ENCODE peak calls at places on chromosomes 3 and 15, in eight cellular contexts. W, G, P, F, X, K, O and R are unnamed samples.

GRCh38 chr15:66682865-66683264 is 19.2 kb upstream of the SMAD6 start:
- DNase-seq in W (no peak), G (no peak), P (no peak), F (no peak), X (no peak), K (no peak), O (no peak), R (no peak)

GRCh38 chr3:175307642-175308041 is 448.5 kb downstream of the NAALADL2 start:
- DNase-seq in W (no peak), G (no peak), P (no peak), F (no peak), X (no peak), K (no peak), O (no peak), R (no peak)

GRCh38 chr3:154885016-154885415 is 195.1 kb upstream of the MME start:
- DNase-seq in W (no peak), G (no peak), P (no peak), F (no peak), X (no peak), K (no peak), O (no peak), R (no peak)

GRCh38 chr3:37907906-37908305 is 46.2 kb downstream of the CTDSPL start:
- DNase-seq in W (no peak), G (no peak), P (no peak), F (no peak), X (no peak), K (peak), O (no peak), R (no peak)

GRCh38 chr15:94205366-94205765 is 26.0 kb upstream of the MCTP2 start:
- DNase-seq in W (no peak), G (no peak), P (no peak), F (no peak), X (no peak), K (no peak), O (no peak), R (no peak)

GRCh38 chr3:87082806-87083440 is 92.0 kb upstream of the VGLL3 start:
- DNase-seq in W (peak), G (no peak), P (no peak), F (no peak), X (no peak), K (peak), O (peak), R (no peak)

GRCh38 chr15:66655511-66655910 is 46.5 kb upstream of the SMAD6 start:
- DNase-seq in W (no peak), G (no peak), P (no peak), F (no peak), X (no peak), K (no peak), O (no peak), R (no peak)

GRCh38 chr3:150765949-150766720 is 3.2 kb upstream of the SIAH2 start:
- DNase-seq in W (no peak), G (no peak), P (no peak), F (no peak), X (no peak), K (peak), O (no peak), R (no peak)

GRCh38 chr15:78343431-78343830 is 3.3 kb downstream of the CRABP1 start:
- DNase-seq in W (no peak), G (no peak), P (no peak), F (no peak), X (peak), K (no peak), O (no peak), R (no peak)

GRCh38 chr15:81221449-81221848 is 24.8 kb downstream of the IL16 start:
- DNase-seq in W (no peak), G (no peak), P (no peak), F (no peak), X (no peak), K (no peak), O (no peak), R (no peak)

GRCh38 chr3:99084825-99085224 is 183.3 kb upstream of the DCBLD2 start:
- DNase-seq in W (no peak), G (no peak), P (no peak), F (no peak), X (no peak), K (no peak), O (no peak), R (no peak)

GRCh38 chr3:138397983-138398382 is 36.4 kb upstream of the ESYT3 start:
- DNase-seq in W (no peak), G (no peak), P (no peak), F (no peak), X (no peak), K (no peak), O (no peak), R (no peak)

GRCh38 chr3:48428863-48429415 is 947 bp downstream of the PLXNB1 start:
- DNase-seq in W (peak), G (no peak), P (no peak), F (no peak), X (peak), K (no peak), O (peak), R (no peak)

GRCh38 chr3:189229421-189229820 is 57.6 kb downstream of the TPRG1 start:
- DNase-seq in W (no peak), G (no peak), P (no peak), F (no peak), X (no peak), K (no peak), O (no peak), R (no peak)

GRCh38 chr3:47485812-47486211 is 10.1 kb upstream of the SCAP start:
- DNase-seq in W (no peak), G (no peak), P (no peak), F (no peak), X (no peak), K (no peak), O (no peak), R (no peak)

GRCh38 chr3:10957976-10958749 is 34.4 kb upstream of the SLC6A1 start:
- DNase-seq in W (no peak), G (no peak), P (no peak), F (no peak), X (no peak), K (no peak), O (no peak), R (no peak)

DNA sequence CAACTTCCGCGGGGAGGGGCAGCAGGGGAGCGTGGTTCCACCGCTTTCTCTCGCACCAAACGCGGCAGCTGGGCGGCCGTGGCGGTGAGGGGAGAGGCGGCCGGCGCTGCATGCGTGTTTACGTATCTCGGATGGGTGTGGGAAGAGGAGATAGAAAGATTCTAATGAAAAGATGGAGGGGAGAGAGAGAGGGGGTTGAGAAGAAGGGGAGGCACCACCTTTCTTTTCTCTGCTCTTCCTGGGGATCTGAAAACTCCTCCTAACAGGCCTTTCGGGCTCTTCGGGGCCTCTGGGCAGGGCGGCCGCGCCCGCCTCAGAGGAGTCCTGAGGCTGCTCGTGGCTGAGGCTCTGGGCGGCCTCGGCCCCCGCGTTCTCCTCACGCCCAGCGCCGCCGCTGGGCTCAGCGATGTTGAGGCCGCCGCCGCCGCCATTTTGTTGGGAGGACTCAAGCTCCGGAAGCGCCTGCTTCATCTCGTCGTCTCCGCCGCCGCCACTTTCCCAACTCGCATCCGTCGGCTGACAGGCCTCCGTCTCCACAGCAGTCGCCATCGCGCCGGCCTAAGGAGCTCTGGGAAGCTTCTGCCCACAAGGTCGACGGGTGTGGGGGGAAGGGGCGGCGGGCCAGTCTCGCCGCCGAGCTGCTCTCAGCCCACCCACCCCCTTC is 475 bp downstream of the TASOR start:
- DNase-seq in W (peak), G (peak), P (peak), F (peak), X (peak), K (peak), O (peak), R (peak)
- TF ChIP-seq CTCF in W (no peak), G (no peak), P (no peak), F (no peak), X (no peak), K (no peak), O (no peak), R (no peak)

GRCh38 chr3:42660898-42661297 is 7.4 kb downstream of the ZBTB47 start:
- DNase-seq in W (no peak), G (no peak), P (no peak), F (no peak), X (no peak), K (no peak), O (peak), R (no peak)
- TF ChIP-seq CTCF in W (no peak), G (no peak), P (no peak), F (no peak), X (no peak), K (peak), O (peak), R (no peak)

GRCh38 chr3:53858096-53858741 is 11.9 kb downstream of the IL17RB start:
- DNase-seq in W (no peak), G (no peak), P (no peak), F (no peak), X (no peak), K (no peak), O (no peak), R (no peak)
- TF ChIP-seq CTCF in W (no peak), G (no peak), P (no peak), F (no peak), X (no peak), K (no peak), O (no peak), R (no peak)

DNA sequence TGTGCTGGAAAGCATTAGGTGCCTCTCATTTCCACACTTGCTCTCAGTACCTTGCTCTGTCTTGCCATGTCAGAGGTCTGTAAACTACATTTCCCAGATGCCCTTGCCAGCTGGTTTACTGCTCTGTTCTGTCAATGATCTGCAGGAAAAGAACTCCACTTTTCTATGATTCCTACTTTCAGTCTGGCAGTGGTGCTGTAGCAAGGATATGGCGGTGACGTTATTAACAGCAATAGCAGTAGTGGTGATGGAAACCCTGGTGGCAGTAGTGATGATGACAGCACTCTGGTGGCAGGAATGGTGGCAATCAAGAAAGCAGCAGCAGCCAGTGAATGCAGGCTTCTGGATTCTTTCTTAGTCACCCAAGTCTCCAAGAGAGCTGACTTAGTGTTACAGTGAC is 665.2 kb downstream of the DIPK2A start:
- DNase-seq in W (no peak), G (no peak), P (no peak), F (no peak), X (no peak), K (no peak), O (peak), R (no peak)
- TF ChIP-seq CTCF in W (peak), G (no peak), P (no peak), F (no peak), X (no peak), K (no peak), O (peak), R (no peak)

GRCh38 chr15:31438601-31439265 is 112.1 kb downstream of the KLF13 start:
- DNase-seq in W (no peak), G (no peak), P (no peak), F (no peak), X (no peak), K (no peak), O (no peak), R (no peak)

GRCh38 chr15:31440754-31441298 is 114.2 kb downstream of the KLF13 start:
- DNase-seq in W (no peak), G (peak), P (peak), F (no peak), X (peak), K (no peak), O (no peak), R (no peak)

GRCh38 chr15:31437686-31438085 is 111.1 kb downstream of the KLF13 start:
- DNase-seq in W (no peak), G (no peak), P (peak), F (no peak), X (no peak), K (no peak), O (no peak), R (no peak)

GRCh38 chr15:31442203-31443090 is 115.8 kb downstream of the KLF13 start:
- DNase-seq in W (no peak), G (no peak), P (no peak), F (no peak), X (no peak), K (no peak), O (no peak), R (no peak)

DNA sequence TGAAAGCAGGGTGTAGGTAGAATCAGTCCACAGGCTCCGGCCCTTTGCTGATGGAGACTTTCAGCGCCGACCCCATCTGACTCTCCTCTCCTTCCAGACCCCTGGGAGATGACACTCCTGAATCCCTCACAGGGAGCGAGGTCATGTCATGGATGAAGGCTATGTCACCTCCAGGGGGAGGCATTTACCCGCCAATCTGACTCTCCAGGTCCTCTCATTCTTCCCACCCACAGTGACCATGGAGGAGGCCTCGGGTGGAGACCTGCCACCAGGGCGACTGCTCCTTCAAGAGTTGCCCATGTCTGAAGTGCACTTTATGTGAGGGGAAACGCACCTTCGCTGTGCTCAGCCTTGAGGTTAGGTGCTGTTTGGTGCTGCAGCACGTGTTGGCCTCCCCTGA is 112.7 kb downstream of the KLF13 start:
- DNase-seq in W (no peak), G (no peak), P (no peak), F (no peak), X (no peak), K (peak), O (peak), R (no peak)
- TF ChIP-seq CTCF in W (peak), G (no peak), P (no peak), F (no peak), X (peak), K (peak), O (peak), R (no peak)

DNA sequence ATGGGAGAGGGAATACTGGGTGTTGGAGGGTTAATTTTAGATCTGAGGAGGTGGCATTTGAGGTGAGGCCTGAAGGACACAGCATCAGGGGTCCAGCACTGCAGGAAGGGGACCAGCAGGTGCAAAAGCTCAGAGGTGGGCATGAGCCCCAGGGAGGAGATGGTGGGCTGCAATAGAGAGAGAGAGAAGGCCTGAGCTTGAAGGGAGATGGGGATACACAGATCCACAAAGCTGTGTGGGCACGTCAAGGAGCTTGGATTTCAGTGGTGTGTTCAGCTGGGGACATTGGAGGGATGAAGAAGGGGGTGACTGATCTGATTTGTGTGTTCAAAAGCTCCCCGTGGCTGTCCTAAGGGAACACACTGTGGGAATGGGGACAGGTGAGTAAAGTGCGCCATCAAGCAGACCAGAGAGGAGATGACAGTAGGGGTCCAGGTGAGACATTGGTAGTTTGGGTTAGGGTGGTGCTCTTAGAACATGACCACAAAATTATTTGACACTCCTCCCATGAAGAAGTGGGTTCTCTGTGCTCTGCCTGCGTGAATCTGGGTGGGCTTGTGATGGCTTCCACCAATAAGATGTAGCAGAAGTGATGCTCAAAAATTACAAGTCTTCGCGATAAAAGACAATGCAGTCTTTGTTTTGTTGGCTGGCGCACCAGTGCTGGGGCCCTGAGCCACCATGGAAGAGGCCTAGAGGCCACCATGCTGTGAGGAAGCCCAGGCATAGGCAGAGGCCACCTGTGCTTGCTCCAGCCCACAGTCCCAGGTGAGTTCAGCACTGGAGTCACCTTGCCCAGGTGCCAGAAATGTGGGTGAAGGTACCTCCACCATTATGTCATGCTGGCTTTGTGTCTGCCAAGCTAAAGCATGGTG is 1.9 kb upstream of the WNT7A start:
- DNase-seq in W (no peak), G (peak), P (no peak), F (no peak), X (no peak), K (no peak), O (peak), R (no peak)
- TF ChIP-seq CTCF in W (no peak), G (no peak), P (no peak), F (no peak), X (no peak), K (no peak), O (no peak), R (no peak)